ENCODE peak calls at places on chromosomes 16 and 17, in ten cellular contexts. One of them, this sample, is unnamed.

GRCh38 chr17:2050246-2050866 is 4.5 kb upstream of the HIC1 start:
- DNase-seq in mesendoderm: peak; percentile 77
- DNase-seq in CD8-positive, alpha-beta memory T cell: peak; percentile 86
- DNase-seq in sigmoid colon: peak; percentile 86
- DNase-seq in left ventricle myocardium inferior: peak; percentile 64
- DNase-seq in stomach: peak; percentile 70
- DNase-seq in CD8-positive, alpha-beta T cell: peak; percentile 36
- DNase-seq in heart right ventricle: peak; percentile 72
- DNase-seq in Karpas-422: peak; percentile 90
- DNase-seq in transverse colon: peak; percentile 68
- DNase-seq in this sample: peak; percentile 70

GRCh38 chr16:14399397-14400284 is 230.4 kb downstream of the PARN start:
- DNase-seq in sigmoid colon: peak; percentile 79
- DNase-seq in left ventricle myocardium inferior: peak; percentile 33
- DNase-seq in stomach: no peak
- DNase-seq in CD8-positive, alpha-beta T cell: no peak
- DNase-seq in mesendoderm: no peak
- DNase-seq in CD8-positive, alpha-beta memory T cell: no peak
- DNase-seq in Karpas-422: no peak
- DNase-seq in transverse colon: no peak
- DNase-seq in heart right ventricle: peak; percentile 25
- DNase-seq in this sample: no peak

GRCh38 chr17:7883781-7884386 is 4.7 kb upstream of the CHD3 start:
- DNase-seq in mesendoderm: no peak
- DNase-seq in CD8-positive, alpha-beta memory T cell: peak; percentile 57
- DNase-seq in stomach: no peak
- DNase-seq in heart right ventricle: no peak
- DNase-seq in left ventricle myocardium inferior: no peak
- DNase-seq in Karpas-422: peak; percentile 91
- DNase-seq in transverse colon: no peak
- DNase-seq in sigmoid colon: no peak
- DNase-seq in CD8-positive, alpha-beta T cell: no peak
- DNase-seq in this sample: no peak

GRCh38 chr16:21277045-21277926 is 804 bp downstream of the CRYM start:
- DNase-seq in heart right ventricle: no peak
- DNase-seq in sigmoid colon: no peak
- DNase-seq in CD8-positive, alpha-beta T cell: no peak
- DNase-seq in CD8-positive, alpha-beta memory T cell: no peak
- DNase-seq in Karpas-422: no peak
- DNase-seq in stomach: no peak
- DNase-seq in mesendoderm: no peak
- DNase-seq in left ventricle myocardium inferior: peak; percentile 25
- DNase-seq in transverse colon: no peak
- DNase-seq in this sample: no peak

GRCh38 chr17:45812102-45812501 is 28.0 kb downstream of the CRHR1 start:
- DNase-seq in left ventricle myocardium inferior: no peak
- DNase-seq in heart right ventricle: no peak
- DNase-seq in Karpas-422: no peak
- DNase-seq in sigmoid colon: no peak
- DNase-seq in mesendoderm: peak; percentile 51
- DNase-seq in stomach: no peak
- DNase-seq in CD8-positive, alpha-beta memory T cell: no peak
- DNase-seq in CD8-positive, alpha-beta T cell: no peak
- DNase-seq in transverse colon: no peak
- DNase-seq in this sample: no peak

GRCh38 chr17:14760719-14761425 is 460.0 kb downstream of the HS3ST3B1 start:
- DNase-seq in mesendoderm: no peak
- DNase-seq in CD8-positive, alpha-beta T cell: no peak
- DNase-seq in stomach: no peak
- DNase-seq in CD8-positive, alpha-beta memory T cell: no peak
- DNase-seq in transverse colon: no peak
- DNase-seq in Karpas-422: no peak
- DNase-seq in heart right ventricle: no peak
- DNase-seq in left ventricle myocardium inferior: no peak
- DNase-seq in sigmoid colon: no peak
- DNase-seq in this sample: no peak

GRCh38 chr17:76238847-76239537 is 1.3 kb downstream of the RNF157 start:
- DNase-seq in heart right ventricle: no peak
- DNase-seq in CD8-positive, alpha-beta memory T cell: no peak
- DNase-seq in CD8-positive, alpha-beta T cell: no peak
- DNase-seq in Karpas-422: no peak
- DNase-seq in stomach: no peak
- DNase-seq in left ventricle myocardium inferior: no peak
- DNase-seq in transverse colon: no peak
- DNase-seq in sigmoid colon: no peak
- DNase-seq in mesendoderm: no peak
- DNase-seq in this sample: no peak

GRCh38 chr17:77618173-77618572 is 340.3 kb upstream of the TNRC6C start:
- DNase-seq in transverse colon: no peak
- DNase-seq in left ventricle myocardium inferior: no peak
- DNase-seq in mesendoderm: no peak
- DNase-seq in stomach: no peak
- DNase-seq in CD8-positive, alpha-beta T cell: no peak
- DNase-seq in CD8-positive, alpha-beta memory T cell: no peak
- DNase-seq in Karpas-422: no peak
- DNase-seq in sigmoid colon: no peak
- DNase-seq in heart right ventricle: no peak
- DNase-seq in this sample: peak; percentile 33

GRCh38 chr16:75088934-75089333 is 27.6 kb downstream of the LDHD start:
- DNase-seq in CD8-positive, alpha-beta T cell: no peak
- DNase-seq in left ventricle myocardium inferior: no peak
- DNase-seq in sigmoid colon: no peak
- DNase-seq in stomach: no peak
- DNase-seq in mesendoderm: no peak
- DNase-seq in transverse colon: no peak
- DNase-seq in CD8-positive, alpha-beta memory T cell: no peak
- DNase-seq in Karpas-422: no peak
- DNase-seq in heart right ventricle: no peak
- DNase-seq in this sample: no peak

GRCh38 chr17:57625511-57625910 is 119.6 kb downstream of the CCDC182 start:
- DNase-seq in mesendoderm: no peak
- DNase-seq in CD8-positive, alpha-beta T cell: no peak
- DNase-seq in Karpas-422: no peak
- DNase-seq in CD8-positive, alpha-beta memory T cell: no peak
- DNase-seq in left ventricle myocardium inferior: no peak
- DNase-seq in sigmoid colon: no peak
- DNase-seq in stomach: no peak
- DNase-seq in transverse colon: no peak
- DNase-seq in heart right ventricle: no peak
- DNase-seq in this sample: no peak

GRCh38 chr17:64256913-64257807 is 5.9 kb downstream of the TEX2 start:
- DNase-seq in sigmoid colon: no peak
- DNase-seq in left ventricle myocardium inferior: no peak
- DNase-seq in stomach: no peak
- DNase-seq in Karpas-422: no peak
- DNase-seq in heart right ventricle: no peak
- DNase-seq in transverse colon: no peak
- DNase-seq in mesendoderm: no peak
- DNase-seq in CD8-positive, alpha-beta T cell: no peak
- DNase-seq in CD8-positive, alpha-beta memory T cell: no peak
- DNase-seq in this sample: peak; percentile 78

GRCh38 chr17:39887078-39887477 is 19.1 kb downstream of the ZPBP2 start:
- DNase-seq in stomach: no peak
- DNase-seq in sigmoid colon: no peak
- DNase-seq in transverse colon: no peak
- DNase-seq in CD8-positive, alpha-beta memory T cell: no peak
- DNase-seq in left ventricle myocardium inferior: no peak
- DNase-seq in CD8-positive, alpha-beta T cell: no peak
- DNase-seq in Karpas-422: no peak
- DNase-seq in heart right ventricle: no peak
- DNase-seq in mesendoderm: no peak
- DNase-seq in this sample: no peak

GRCh38 chr17:60451071-60451470 is 28.8 kb downstream of the CHCT1 start:
- DNase-seq in mesendoderm: no peak
- DNase-seq in Karpas-422: no peak
- DNase-seq in CD8-positive, alpha-beta memory T cell: no peak
- DNase-seq in transverse colon: no peak
- DNase-seq in CD8-positive, alpha-beta T cell: no peak
- DNase-seq in left ventricle myocardium inferior: no peak
- DNase-seq in heart right ventricle: no peak
- DNase-seq in sigmoid colon: no peak
- DNase-seq in stomach: no peak
- DNase-seq in this sample: no peak

GRCh38 chr17:6435051-6435450 is at the start of gene AIPL1:
- DNase-seq in heart right ventricle: no peak
- DNase-seq in mesendoderm: no peak
- DNase-seq in CD8-positive, alpha-beta T cell: no peak
- DNase-seq in transverse colon: no peak
- DNase-seq in stomach: no peak
- DNase-seq in sigmoid colon: no peak
- DNase-seq in CD8-positive, alpha-beta memory T cell: no peak
- DNase-seq in left ventricle myocardium inferior: no peak
- DNase-seq in Karpas-422: no peak
- DNase-seq in this sample: no peak

GRCh38 chr17:1328437-1328836 is 49.0 kb downstream of the TRARG1 start:
- DNase-seq in CD8-positive, alpha-beta memory T cell: no peak
- DNase-seq in transverse colon: no peak
- DNase-seq in stomach: no peak
- DNase-seq in heart right ventricle: no peak
- DNase-seq in sigmoid colon: peak; percentile 24
- DNase-seq in Karpas-422: no peak
- DNase-seq in mesendoderm: no peak
- DNase-seq in left ventricle myocardium inferior: no peak
- DNase-seq in CD8-positive, alpha-beta T cell: no peak
- DNase-seq in this sample: no peak

GRCh38 chr16:12578001-12578400 is 225.7 kb downstream of the CPPED1 start:
- DNase-seq in mesendoderm: no peak
- DNase-seq in transverse colon: no peak
- DNase-seq in CD8-positive, alpha-beta T cell: no peak
- DNase-seq in sigmoid colon: no peak
- DNase-seq in left ventricle myocardium inferior: no peak
- DNase-seq in Karpas-422: no peak
- DNase-seq in heart right ventricle: no peak
- DNase-seq in stomach: no peak
- DNase-seq in CD8-positive, alpha-beta memory T cell: no peak
- DNase-seq in this sample: no peak

GRCh38 chr17:59725691-59726090 is 18.2 kb downstream of the VMP1 start:
- DNase-seq in CD8-positive, alpha-beta T cell: no peak
- DNase-seq in heart right ventricle: no peak
- DNase-seq in left ventricle myocardium inferior: no peak
- DNase-seq in mesendoderm: no peak
- DNase-seq in sigmoid colon: no peak
- DNase-seq in transverse colon: no peak
- DNase-seq in CD8-positive, alpha-beta memory T cell: no peak
- DNase-seq in Karpas-422: no peak
- DNase-seq in stomach: no peak
- DNase-seq in this sample: no peak

GRCh38 chr16:12754824-12755543 is 48.7 kb downstream of the CPPED1 start:
- DNase-seq in left ventricle myocardium inferior: no peak
- DNase-seq in CD8-positive, alpha-beta memory T cell: no peak
- DNase-seq in stomach: no peak
- DNase-seq in heart right ventricle: no peak
- DNase-seq in Karpas-422: no peak
- DNase-seq in transverse colon: no peak
- DNase-seq in CD8-positive, alpha-beta T cell: no peak
- DNase-seq in sigmoid colon: no peak
- DNase-seq in mesendoderm: no peak
- DNase-seq in this sample: no peak

GRCh38 chr17:55273579-55274370 is 9.0 kb downstream of the HLF start:
- DNase-seq in heart right ventricle: peak; percentile 77
- DNase-seq in sigmoid colon: peak; percentile 93
- DNase-seq in CD8-positive, alpha-beta T cell: no peak
- DNase-seq in CD8-positive, alpha-beta memory T cell: no peak
- DNase-seq in transverse colon: peak; percentile 34
- DNase-seq in stomach: peak; percentile 84
- DNase-seq in left ventricle myocardium inferior: peak; percentile 74
- DNase-seq in Karpas-422: peak; percentile 4
- DNase-seq in mesendoderm: no peak
- DNase-seq in this sample: no peak

DNA sequence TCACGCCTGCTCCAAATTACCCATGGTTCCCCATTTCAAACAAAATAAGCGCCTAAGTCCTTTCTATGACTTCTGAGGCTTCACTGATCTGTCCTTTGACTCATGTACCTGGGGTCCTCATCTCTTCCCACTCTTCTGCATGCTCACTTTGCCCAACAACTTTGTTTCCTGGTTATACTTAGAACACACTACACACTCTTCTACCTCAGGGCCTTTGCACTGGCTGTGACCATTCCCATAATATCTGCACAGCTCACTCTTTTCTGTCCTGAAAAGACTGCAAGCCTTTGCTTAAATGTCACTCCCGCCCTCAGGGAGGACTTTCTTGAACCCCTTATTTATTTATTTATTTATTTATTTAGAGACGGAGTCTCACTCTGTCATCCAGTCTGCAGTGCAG is 14.1 kb downstream of the CDH1 start:
- DNase-seq in mesendoderm: no peak
- DNase-seq in heart right ventricle: no peak
- DNase-seq in left ventricle myocardium inferior: no peak
- DNase-seq in sigmoid colon: no peak
- DNase-seq in Karpas-422: no peak
- DNase-seq in CD8-positive, alpha-beta memory T cell: no peak
- DNase-seq in stomach: no peak
- DNase-seq in CD8-positive, alpha-beta T cell: no peak
- DNase-seq in transverse colon: no peak
- DNase-seq in this sample: no peak
- H3K4me1 ChIP-seq in mesendoderm: peaks cover 2% of the 10 kb centered on the region
- H3K4me1 ChIP-seq in heart right ventricle: no peaks in the 10 kb centered on the region
- H3K4me1 ChIP-seq in left ventricle myocardium inferior: no peaks in the 10 kb centered on the region
- H3K4me1 ChIP-seq in sigmoid colon: no peaks in the 10 kb centered on the region
- H3K4me1 ChIP-seq in Karpas-422: no peaks in the 10 kb centered on the region
- H3K4me1 ChIP-seq in CD8-positive, alpha-beta memory T cell: peaks cover 10% of the 10 kb centered on the region
- H3K4me1 ChIP-seq in stomach: peaks cover 8% of the 10 kb centered on the region
- H3K4me1 ChIP-seq in CD8-positive, alpha-beta T cell: no peaks in the 10 kb centered on the region
- H3K4me1 ChIP-seq in transverse colon: peaks cover 24% of the 10 kb centered on the region
- H3K4me1 ChIP-seq in this sample: peaks cover 51% of the 10 kb centered on the region

GRCh38 chr16:11296351-11296705 is 15.2 kb upstream of the PRM1 start:
- DNase-seq in CD8-positive, alpha-beta memory T cell: no peak
- DNase-seq in Karpas-422: no peak
- DNase-seq in left ventricle myocardium inferior: no peak
- DNase-seq in stomach: no peak
- DNase-seq in transverse colon: no peak
- DNase-seq in CD8-positive, alpha-beta T cell: no peak
- DNase-seq in sigmoid colon: no peak
- DNase-seq in mesendoderm: no peak
- DNase-seq in heart right ventricle: no peak
- DNase-seq in this sample: no peak
- H3K4me1 ChIP-seq in CD8-positive, alpha-beta memory T cell: peaks cover 22% of the 10 kb centered on the region
- H3K4me1 ChIP-seq in Karpas-422: peaks cover 44% of the 10 kb centered on the region
- H3K4me1 ChIP-seq in left ventricle myocardium inferior: peaks cover 16% of the 10 kb centered on the region
- H3K4me1 ChIP-seq in stomach: peaks cover 16% of the 10 kb centered on the region
- H3K4me1 ChIP-seq in transverse colon: peaks cover 15% of the 10 kb centered on the region
- H3K4me1 ChIP-seq in CD8-positive, alpha-beta T cell: peaks cover 38% of the 10 kb centered on the region
- H3K4me1 ChIP-seq in sigmoid colon: no peaks in the 10 kb centered on the region
- H3K4me1 ChIP-seq in mesendoderm: peaks cover 6% of the 10 kb centered on the region
- H3K4me1 ChIP-seq in heart right ventricle: no peaks in the 10 kb centered on the region
- H3K4me1 ChIP-seq in this sample: no peaks in the 10 kb centered on the region

GRCh38 chr16:87837627-87838289 is 31.5 kb downstream of the SLC7A5 start:
- DNase-seq in transverse colon: no peak
- DNase-seq in left ventricle myocardium inferior: no peak
- DNase-seq in mesendoderm: no peak
- DNase-seq in CD8-positive, alpha-beta T cell: no peak
- DNase-seq in stomach: no peak
- DNase-seq in sigmoid colon: no peak
- DNase-seq in Karpas-422: no peak
- DNase-seq in CD8-positive, alpha-beta memory T cell: no peak
- DNase-seq in heart right ventricle: no peak
- DNase-seq in this sample: no peak
- H3K4me1 ChIP-seq in transverse colon: no peaks in the 10 kb centered on the region
- H3K4me1 ChIP-seq in left ventricle myocardium inferior: peaks cover 20% of the 10 kb centered on the region
- H3K4me1 ChIP-seq in mesendoderm: no peaks in the 10 kb centered on the region
- H3K4me1 ChIP-seq in CD8-positive, alpha-beta T cell: peaks cover 12% of the 10 kb centered on the region
- H3K4me1 ChIP-seq in stomach: peaks cover 9% of the 10 kb centered on the region
- H3K4me1 ChIP-seq in sigmoid colon: no peaks in the 10 kb centered on the region
- H3K4me1 ChIP-seq in Karpas-422: peaks cover 100% of the 10 kb centered on the region
- H3K4me1 ChIP-seq in CD8-positive, alpha-beta memory T cell: peaks cover 9% of the 10 kb centered on the region
- H3K4me1 ChIP-seq in heart right ventricle: no peaks in the 10 kb centered on the region
- H3K4me1 ChIP-seq in this sample: peaks cover 14% of the 10 kb centered on the region

GRCh38 chr17:48873212-48873611 is 19.4 kb upstream of the ATP5MC1 start:
- DNase-seq in mesendoderm: peak; percentile 65
- DNase-seq in Karpas-422: no peak
- DNase-seq in left ventricle myocardium inferior: peak; percentile 47
- DNase-seq in CD8-positive, alpha-beta memory T cell: no peak
- DNase-seq in stomach: no peak
- DNase-seq in sigmoid colon: no peak
- DNase-seq in heart right ventricle: no peak
- DNase-seq in CD8-positive, alpha-beta T cell: no peak
- DNase-seq in transverse colon: peak; percentile 62
- DNase-seq in this sample: no peak
- H3K4me1 ChIP-seq in mesendoderm: peaks cover 13% of the 10 kb centered on the region
- H3K4me1 ChIP-seq in Karpas-422: no peaks in the 10 kb centered on the region
- H3K4me1 ChIP-seq in left ventricle myocardium inferior: peaks cover 71% of the 10 kb centered on the region
- H3K4me1 ChIP-seq in CD8-positive, alpha-beta memory T cell: no peaks in the 10 kb centered on the region
- H3K4me1 ChIP-seq in stomach: peaks cover 20% of the 10 kb centered on the region
- H3K4me1 ChIP-seq in sigmoid colon: no peaks in the 10 kb centered on the region
- H3K4me1 ChIP-seq in heart right ventricle: peaks cover 38% of the 10 kb centered on the region
- H3K4me1 ChIP-seq in CD8-positive, alpha-beta T cell: no peaks in the 10 kb centered on the region
- H3K4me1 ChIP-seq in transverse colon: peaks cover 44% of the 10 kb centered on the region
- H3K4me1 ChIP-seq in this sample: no peaks in the 10 kb centered on the region

This sample was measured in RWPE2.